ENCODE peak calls at places on chromosomes 4 and X, in ten cellular contexts. One of them, this sample, is unnamed.

GRCh38 chr4:38644201-38644600 is 19.8 kb upstream of the KLF3 start:
- DNase-seq in PC-9: no peak
- DNase-seq in omental fat pad: no peak
- DNase-seq in ureter: no peak
- DNase-seq in glutamatergic neuron: no peak
- DNase-seq in mammary epithelial cell: no peak
- DNase-seq in H9: no peak
- DNase-seq in NCI-H1930: no peak
- DNase-seq in activated naive CD4-positive, alpha-beta T cell treated with anti-CD3 and anti-CD28 coated beads, Interleukin-2, amount 50 U/mL, for 72 hours: no peak
- DNase-seq in endothelial cell: no peak
- DNase-seq in this sample: no peak

GRCh38 chrX:131791608-131792355 is 231.3 kb upstream of the STK26 start:
- DNase-seq in PC-9: no peak
- DNase-seq in activated naive CD4-positive, alpha-beta T cell treated with anti-CD3 and anti-CD28 coated beads, Interleukin-2, amount 50 U/mL, for 72 hours: no peak
- DNase-seq in omental fat pad: no peak
- DNase-seq in glutamatergic neuron: no peak
- DNase-seq in mammary epithelial cell: no peak
- DNase-seq in H9: no peak
- DNase-seq in NCI-H1930: no peak
- DNase-seq in ureter: no peak
- DNase-seq in endothelial cell: no peak
- DNase-seq in this sample: no peak

GRCh38 chrX:132208422-132208821 is 10.8 kb downstream of the RAP2C start:
- DNase-seq in PC-9: no peak
- DNase-seq in mammary epithelial cell: no peak
- DNase-seq in omental fat pad: no peak
- DNase-seq in glutamatergic neuron: no peak
- DNase-seq in endothelial cell: no peak
- DNase-seq in activated naive CD4-positive, alpha-beta T cell treated with anti-CD3 and anti-CD28 coated beads, Interleukin-2, amount 50 U/mL, for 72 hours: no peak
- DNase-seq in NCI-H1930: no peak
- DNase-seq in H9: no peak
- DNase-seq in ureter: no peak
- DNase-seq in this sample: no peak

GRCh38 chr4:156378053-156378665 is 424.5 kb upstream of the CTSO start:
- DNase-seq in glutamatergic neuron: no peak
- DNase-seq in activated naive CD4-positive, alpha-beta T cell treated with anti-CD3 and anti-CD28 coated beads, Interleukin-2, amount 50 U/mL, for 72 hours: no peak
- DNase-seq in NCI-H1930: no peak
- DNase-seq in H9: peak
- DNase-seq in omental fat pad: no peak
- DNase-seq in mammary epithelial cell: peak
- DNase-seq in endothelial cell: peak
- DNase-seq in ureter: no peak
- DNase-seq in PC-9: no peak
- DNase-seq in this sample: peak

GRCh38 chrX:16718824-16719333 is 533 bp upstream of the SYAP1 start:
- DNase-seq in ureter: no peak
- DNase-seq in endothelial cell: no peak
- DNase-seq in mammary epithelial cell: no peak
- DNase-seq in activated naive CD4-positive, alpha-beta T cell treated with anti-CD3 and anti-CD28 coated beads, Interleukin-2, amount 50 U/mL, for 72 hours: no peak
- DNase-seq in H9: no peak
- DNase-seq in PC-9: no peak
- DNase-seq in omental fat pad: no peak
- DNase-seq in glutamatergic neuron: no peak
- DNase-seq in NCI-H1930: no peak
- DNase-seq in this sample: no peak

GRCh38 chrX:148865237-148865636 is 364.8 kb downstream of the AFF2 start:
- DNase-seq in omental fat pad: no peak
- DNase-seq in NCI-H1930: peak
- DNase-seq in mammary epithelial cell: no peak
- DNase-seq in glutamatergic neuron: no peak
- DNase-seq in ureter: no peak
- DNase-seq in endothelial cell: no peak
- DNase-seq in activated naive CD4-positive, alpha-beta T cell treated with anti-CD3 and anti-CD28 coated beads, Interleukin-2, amount 50 U/mL, for 72 hours: no peak
- DNase-seq in PC-9: no peak
- DNase-seq in H9: no peak
- DNase-seq in this sample: no peak

GRCh38 chr4:122930877-122931276 is 8.5 kb upstream of the NUDT6 start:
- DNase-seq in H9: no peak
- DNase-seq in glutamatergic neuron: no peak
- DNase-seq in endothelial cell: no peak
- DNase-seq in ureter: no peak
- DNase-seq in mammary epithelial cell: no peak
- DNase-seq in NCI-H1930: no peak
- DNase-seq in PC-9: no peak
- DNase-seq in activated naive CD4-positive, alpha-beta T cell treated with anti-CD3 and anti-CD28 coated beads, Interleukin-2, amount 50 U/mL, for 72 hours: no peak
- DNase-seq in omental fat pad: no peak
- DNase-seq in this sample: no peak

GRCh38 chr4:187480146-187481145 is 515.1 kb upstream of the ZFP42 start:
- DNase-seq in omental fat pad: no peak
- DNase-seq in ureter: no peak
- DNase-seq in NCI-H1930: no peak
- DNase-seq in mammary epithelial cell: peak
- DNase-seq in glutamatergic neuron: no peak
- DNase-seq in PC-9: no peak
- DNase-seq in endothelial cell: no peak
- DNase-seq in activated naive CD4-positive, alpha-beta T cell treated with anti-CD3 and anti-CD28 coated beads, Interleukin-2, amount 50 U/mL, for 72 hours: no peak
- DNase-seq in H9: no peak
- DNase-seq in this sample: no peak

GRCh38 chr4:70240192-70240591 is 2.2 kb upstream of the CSN3 start:
- DNase-seq in NCI-H1930: no peak
- DNase-seq in ureter: no peak
- DNase-seq in endothelial cell: no peak
- DNase-seq in glutamatergic neuron: no peak
- DNase-seq in H9: no peak
- DNase-seq in mammary epithelial cell: no peak
- DNase-seq in omental fat pad: no peak
- DNase-seq in activated naive CD4-positive, alpha-beta T cell treated with anti-CD3 and anti-CD28 coated beads, Interleukin-2, amount 50 U/mL, for 72 hours: no peak
- DNase-seq in PC-9: no peak
- DNase-seq in this sample: no peak

GRCh38 chr4:151659631-151660030 is 101.2 kb downstream of the GATB start:
- DNase-seq in mammary epithelial cell: no peak
- DNase-seq in PC-9: no peak
- DNase-seq in endothelial cell: no peak
- DNase-seq in ureter: peak
- DNase-seq in NCI-H1930: no peak
- DNase-seq in activated naive CD4-positive, alpha-beta T cell treated with anti-CD3 and anti-CD28 coated beads, Interleukin-2, amount 50 U/mL, for 72 hours: no peak
- DNase-seq in omental fat pad: no peak
- DNase-seq in glutamatergic neuron: no peak
- DNase-seq in H9: no peak
- DNase-seq in this sample: no peak

GRCh38 chr4:168162604-168163003 is 70.3 kb downstream of the ANXA10 start:
- DNase-seq in endothelial cell: no peak
- DNase-seq in activated naive CD4-positive, alpha-beta T cell treated with anti-CD3 and anti-CD28 coated beads, Interleukin-2, amount 50 U/mL, for 72 hours: no peak
- DNase-seq in glutamatergic neuron: no peak
- DNase-seq in PC-9: no peak
- DNase-seq in omental fat pad: no peak
- DNase-seq in NCI-H1930: no peak
- DNase-seq in H9: no peak
- DNase-seq in ureter: no peak
- DNase-seq in mammary epithelial cell: peak
- DNase-seq in this sample: no peak

GRCh38 chrX:13334491-13334890 is 14.6 kb upstream of the ATXN3L start:
- DNase-seq in ureter: no peak
- DNase-seq in omental fat pad: no peak
- DNase-seq in mammary epithelial cell: no peak
- DNase-seq in PC-9: no peak
- DNase-seq in glutamatergic neuron: no peak
- DNase-seq in H9: no peak
- DNase-seq in activated naive CD4-positive, alpha-beta T cell treated with anti-CD3 and anti-CD28 coated beads, Interleukin-2, amount 50 U/mL, for 72 hours: no peak
- DNase-seq in NCI-H1930: no peak
- DNase-seq in endothelial cell: no peak
- DNase-seq in this sample: no peak

GRCh38 chrX:65644621-65645287 is 22.7 kb upstream of the MSN start:
- DNase-seq in ureter: peak
- DNase-seq in glutamatergic neuron: no peak
- DNase-seq in mammary epithelial cell: peak
- DNase-seq in PC-9: peak
- DNase-seq in activated naive CD4-positive, alpha-beta T cell treated with anti-CD3 and anti-CD28 coated beads, Interleukin-2, amount 50 U/mL, for 72 hours: no peak
- DNase-seq in H9: peak
- DNase-seq in NCI-H1930: no peak
- DNase-seq in omental fat pad: peak
- DNase-seq in endothelial cell: no peak
- DNase-seq in this sample: no peak

GRCh38 chr4:86441175-86441960 is 81.5 kb upstream of the MAPK10 start:
- DNase-seq in ureter: no peak
- DNase-seq in activated naive CD4-positive, alpha-beta T cell treated with anti-CD3 and anti-CD28 coated beads, Interleukin-2, amount 50 U/mL, for 72 hours: no peak
- DNase-seq in NCI-H1930: no peak
- DNase-seq in glutamatergic neuron: no peak
- DNase-seq in omental fat pad: no peak
- DNase-seq in PC-9: no peak
- DNase-seq in H9: no peak
- DNase-seq in mammary epithelial cell: peak
- DNase-seq in endothelial cell: no peak
- DNase-seq in this sample: no peak

GRCh38 chr4:125664091-125664767 is 349.5 kb downstream of the FAT4 start:
- DNase-seq in PC-9: no peak
- DNase-seq in H9: no peak
- DNase-seq in activated naive CD4-positive, alpha-beta T cell treated with anti-CD3 and anti-CD28 coated beads, Interleukin-2, amount 50 U/mL, for 72 hours: no peak
- DNase-seq in endothelial cell: no peak
- DNase-seq in mammary epithelial cell: no peak
- DNase-seq in NCI-H1930: no peak
- DNase-seq in ureter: no peak
- DNase-seq in omental fat pad: no peak
- DNase-seq in glutamatergic neuron: no peak
- DNase-seq in this sample: no peak

GRCh38 chrX:84216406-84216805 is 28.4 kb upstream of the RPS6KA6 start:
- DNase-seq in endothelial cell: no peak
- DNase-seq in H9: no peak
- DNase-seq in activated naive CD4-positive, alpha-beta T cell treated with anti-CD3 and anti-CD28 coated beads, Interleukin-2, amount 50 U/mL, for 72 hours: no peak
- DNase-seq in ureter: no peak
- DNase-seq in omental fat pad: no peak
- DNase-seq in NCI-H1930: no peak
- DNase-seq in mammary epithelial cell: no peak
- DNase-seq in PC-9: no peak
- DNase-seq in glutamatergic neuron: no peak
- DNase-seq in this sample: no peak

GRCh38 chr4:150211821-150212445 is 133.7 kb downstream of the DCLK2 start:
- DNase-seq in ureter: no peak
- DNase-seq in omental fat pad: no peak
- DNase-seq in activated naive CD4-positive, alpha-beta T cell treated with anti-CD3 and anti-CD28 coated beads, Interleukin-2, amount 50 U/mL, for 72 hours: no peak
- DNase-seq in mammary epithelial cell: no peak
- DNase-seq in glutamatergic neuron: no peak
- DNase-seq in NCI-H1930: no peak
- DNase-seq in H9: no peak
- DNase-seq in endothelial cell: no peak
- DNase-seq in PC-9: no peak
- DNase-seq in this sample: no peak

GRCh38 chr4:48958582-48958981 is 27.5 kb upstream of the CWH43 start:
- DNase-seq in PC-9: no peak
- DNase-seq in activated naive CD4-positive, alpha-beta T cell treated with anti-CD3 and anti-CD28 coated beads, Interleukin-2, amount 50 U/mL, for 72 hours: no peak
- DNase-seq in ureter: no peak
- DNase-seq in endothelial cell: no peak
- DNase-seq in mammary epithelial cell: no peak
- DNase-seq in NCI-H1930: no peak
- DNase-seq in glutamatergic neuron: no peak
- DNase-seq in H9: no peak
- DNase-seq in omental fat pad: no peak
- DNase-seq in this sample: no peak

GRCh38 chr4:182944484-182945227 is 27.5 kb upstream of the DCTD start:
- DNase-seq in NCI-H1930: no peak
- DNase-seq in PC-9: no peak
- DNase-seq in endothelial cell: no peak
- DNase-seq in H9: no peak
- DNase-seq in ureter: no peak
- DNase-seq in glutamatergic neuron: no peak
- DNase-seq in activated naive CD4-positive, alpha-beta T cell treated with anti-CD3 and anti-CD28 coated beads, Interleukin-2, amount 50 U/mL, for 72 hours: no peak
- DNase-seq in mammary epithelial cell: no peak
- DNase-seq in omental fat pad: no peak
- DNase-seq in this sample: no peak

GRCh38 chr4:24855741-24856140 is 57.1 kb downstream of the CCDC149 start:
- DNase-seq in endothelial cell: no peak
- DNase-seq in activated naive CD4-positive, alpha-beta T cell treated with anti-CD3 and anti-CD28 coated beads, Interleukin-2, amount 50 U/mL, for 72 hours: no peak
- DNase-seq in PC-9: no peak
- DNase-seq in H9: no peak
- DNase-seq in omental fat pad: no peak
- DNase-seq in NCI-H1930: no peak
- DNase-seq in glutamatergic neuron: no peak
- DNase-seq in ureter: no peak
- DNase-seq in mammary epithelial cell: no peak
- DNase-seq in this sample: no peak

GRCh38 chr4:113153529-113154101 is 104.2 kb downstream of the ANK2 start:
- DNase-seq in H9: no peak
- DNase-seq in mammary epithelial cell: peak
- DNase-seq in endothelial cell: no peak
- DNase-seq in PC-9: no peak
- DNase-seq in ureter: no peak
- DNase-seq in glutamatergic neuron: no peak
- DNase-seq in omental fat pad: no peak
- DNase-seq in NCI-H1930: no peak
- DNase-seq in activated naive CD4-positive, alpha-beta T cell treated with anti-CD3 and anti-CD28 coated beads, Interleukin-2, amount 50 U/mL, for 72 hours: no peak
- DNase-seq in this sample: no peak

GRCh38 chr4:106063009-106063408 is 167.7 kb downstream of the NPNT start:
- DNase-seq in H9: no peak
- DNase-seq in PC-9: no peak
- DNase-seq in activated naive CD4-positive, alpha-beta T cell treated with anti-CD3 and anti-CD28 coated beads, Interleukin-2, amount 50 U/mL, for 72 hours: no peak
- DNase-seq in omental fat pad: no peak
- DNase-seq in glutamatergic neuron: no peak
- DNase-seq in ureter: no peak
- DNase-seq in endothelial cell: no peak
- DNase-seq in NCI-H1930: no peak
- DNase-seq in mammary epithelial cell: peak
- DNase-seq in this sample: no peak

GRCh38 chr4:113849771-113850170 is 88.2 kb upstream of the CAMK2D start:
- DNase-seq in omental fat pad: no peak
- DNase-seq in endothelial cell: no peak
- DNase-seq in mammary epithelial cell: no peak
- DNase-seq in NCI-H1930: no peak
- DNase-seq in PC-9: no peak
- DNase-seq in activated naive CD4-positive, alpha-beta T cell treated with anti-CD3 and anti-CD28 coated beads, Interleukin-2, amount 50 U/mL, for 72 hours: no peak
- DNase-seq in glutamatergic neuron: no peak
- DNase-seq in H9: no peak
- DNase-seq in ureter: peak
- DNase-seq in this sample: no peak

GRCh38 chrX:74251006-74251930 is 52.7 kb upstream of the ZCCHC13 start:
- DNase-seq in PC-9: peak
- DNase-seq in mammary epithelial cell: peak
- DNase-seq in activated naive CD4-positive, alpha-beta T cell treated with anti-CD3 and anti-CD28 coated beads, Interleukin-2, amount 50 U/mL, for 72 hours: no peak
- DNase-seq in glutamatergic neuron: no peak
- DNase-seq in H9: no peak
- DNase-seq in omental fat pad: no peak
- DNase-seq in NCI-H1930: no peak
- DNase-seq in endothelial cell: no peak
- DNase-seq in ureter: no peak
- DNase-seq in this sample: no peak

GRCh38 chr4:17889692-17890091 is 78.9 kb downstream of the NCAPG start:
- DNase-seq in mammary epithelial cell: no peak
- DNase-seq in PC-9: no peak
- DNase-seq in NCI-H1930: no peak
- DNase-seq in omental fat pad: no peak
- DNase-seq in endothelial cell: no peak
- DNase-seq in glutamatergic neuron: no peak
- DNase-seq in H9: no peak
- DNase-seq in activated naive CD4-positive, alpha-beta T cell treated with anti-CD3 and anti-CD28 coated beads, Interleukin-2, amount 50 U/mL, for 72 hours: no peak
- DNase-seq in ureter: no peak
- DNase-seq in this sample: no peak

GRCh38 chr4:11623726-11624037 is 195.0 kb upstream of the HS3ST1 start:
- DNase-seq in mammary epithelial cell: peak
- DNase-seq in PC-9: no peak
- DNase-seq in activated naive CD4-positive, alpha-beta T cell treated with anti-CD3 and anti-CD28 coated beads, Interleukin-2, amount 50 U/mL, for 72 hours: no peak
- DNase-seq in H9: peak
- DNase-seq in NCI-H1930: no peak
- DNase-seq in glutamatergic neuron: no peak
- DNase-seq in omental fat pad: no peak
- DNase-seq in ureter: peak
- DNase-seq in endothelial cell: peak
- DNase-seq in this sample: no peak

GRCh38 chrX:119492463-119492862 is 24.2 kb downstream of the SLC25A5 start:
- DNase-seq in NCI-H1930: no peak
- DNase-seq in H9: no peak
- DNase-seq in ureter: no peak
- DNase-seq in glutamatergic neuron: no peak
- DNase-seq in PC-9: no peak
- DNase-seq in mammary epithelial cell: no peak
- DNase-seq in endothelial cell: no peak
- DNase-seq in activated naive CD4-positive, alpha-beta T cell treated with anti-CD3 and anti-CD28 coated beads, Interleukin-2, amount 50 U/mL, for 72 hours: no peak
- DNase-seq in omental fat pad: no peak
- DNase-seq in this sample: no peak